ENCODE peak calls at places on chromosomes 3 and 15, in seven cellular contexts. G is mesenchymal stem cell, K is IMR-90, E is H9, I is H1, J is mesendoderm, W is trophoblast cell. D is an unnamed sample.
A peak's percentile ranks its signal among the peaks of the same experiment; 100 is the strongest.

GRCh38 chr3:124768812-124769211 is 38.6 kb downstream of the UMPS start:
- DNase-seq in K (no peak), W (peak; percentile 44), E (no peak), J (peak; percentile 60), I (no peak), G (no peak), D (no peak)

GRCh38 chr3:160486459-160486869 is 36.9 kb upstream of the TRIM59 start:
- DNase-seq in K (peak; percentile 71), I (no peak), E (no peak), J (peak; percentile 37), G (peak; percentile 52), W (peak; percentile 76), D (peak; percentile 9)

GRCh38 chr15:62897634-62898033 is 144.9 kb upstream of the TPM1 start:
- DNase-seq in K (no peak), I (no peak), J (no peak), E (no peak), G (no peak), W (no peak), D (no peak)

GRCh38 chr15:44340410-44340809 is 51.9 kb downstream of the GOLM2 start:
- DNase-seq in G (peak; percentile 42), J (peak; percentile 42), E (no peak), K (peak; percentile 84), W (peak; percentile 68), I (no peak), D (no peak)

GRCh38 chr15:80179025-80179759 is 26.4 kb downstream of the FAH start:
- DNase-seq in G (peak; percentile 90), K (peak; percentile 98), W (no peak), I (no peak), J (no peak), E (no peak), D (no peak)

GRCh38 chr15:37076543-37076942 is 23.8 kb downstream of the MEIS2 start:
- DNase-seq in G (peak; percentile 53), K (peak; percentile 78), I (no peak), W (no peak), E (no peak), J (no peak), D (no peak)

GRCh38 chr3:192571197-192571791 is 156.0 kb downstream of the FGF12 start:
- DNase-seq in E (peak; percentile 24), K (peak; percentile 32), G (no peak), W (peak; percentile 25), I (no peak), J (no peak), D (no peak)

GRCh38 chr3:192366916-192367315 is 360.4 kb downstream of the FGF12 start:
- DNase-seq in E (no peak), G (no peak), W (no peak), J (no peak), K (no peak), I (no peak), D (no peak)

GRCh38 chr15:62886431-62887071 is 156.0 kb upstream of the TPM1 start:
- DNase-seq in G (peak; percentile 31), W (no peak), J (peak; percentile 38), K (peak; percentile 37), I (peak; percentile 63), E (peak; percentile 58), D (peak; percentile 39)

GRCh38 chr3:111666041-111666735 is 71.0 kb upstream of the ZBED2 start:
- DNase-seq in G (no peak), J (peak; percentile 25), E (no peak), I (no peak), W (peak; percentile 82), K (no peak), D (no peak)

GRCh38 chr3:67630666-67631362 is 23.6 kb downstream of the SUCLG2 start:
- DNase-seq in G (no peak), J (no peak), K (no peak), E (no peak), W (no peak), I (no peak), D (no peak)

GRCh38 chr15:51403072-51403878 is 61.8 kb downstream of the GLDN start:
- DNase-seq in K (peak; percentile 49), W (peak; percentile 70), I (peak; percentile 46), J (no peak), G (peak; percentile 54), E (peak; percentile 23), D (no peak)

GRCh38 chr3:153625506-153625905 is 463.5 kb downstream of the RAP2B start:
- DNase-seq in E (no peak), J (no peak), G (no peak), W (no peak), I (no peak), K (peak; percentile 1), D (no peak)

GRCh38 chr3:136070334-136070733 is 104.8 kb downstream of the PPP2R3A start:
- DNase-seq in W (peak; percentile 81), G (peak; percentile 44), E (no peak), K (peak; percentile 92), I (no peak), J (peak; percentile 38), D (no peak)

GRCh38 chr15:71109130-71109529 is 6.1 kb upstream of the THSD4 start:
- DNase-seq in J (no peak), W (peak; percentile 26), G (peak; percentile 14), I (no peak), K (peak; percentile 82), E (no peak), D (no peak)

GRCh38 chr15:65902373-65902772 is 33.1 kb downstream of the RAB11A start:
- DNase-seq in I (peak; percentile 40), W (peak; percentile 95), K (peak; percentile 6), E (peak; percentile 81), G (peak; percentile 12), J (peak; percentile 86), D (no peak)

GRCh38 chr15:91496754-91497691 is 356.5 kb upstream of the SLCO3A1 start:
- DNase-seq in W (no peak), I (no peak), J (no peak), E (no peak), G (no peak), K (no peak), D (no peak)

GRCh38 chr3:184559336-184559735 is 2.2 kb upstream of the EPHB3 start:
- DNase-seq in E (no peak), K (no peak), G (no peak), J (no peak), W (no peak), I (no peak), D (no peak)

GRCh38 chr3:5312278-5312677 is 124.8 kb downstream of the EDEM1 start:
- DNase-seq in E (no peak), W (no peak), G (no peak), J (no peak), I (no peak), K (no peak), D (no peak)

GRCh38 chr15:49696441-49696840 is 75.6 kb downstream of the DTWD1 start:
- DNase-seq in W (peak; percentile 63), E (no peak), K (peak; percentile 80), G (peak; percentile 54), J (no peak), I (no peak), D (no peak)

GRCh38 chr15:68586274-68586961 is 7.6 kb downstream of the CORO2B start:
- DNase-seq in I (no peak), G (peak; percentile 79), W (no peak), J (peak; percentile 73), E (no peak), K (peak; percentile 93), D (no peak)

GRCh38 chr3:52841211-52841980 is 6.6 kb upstream of the MUSTN1 start:
- DNase-seq in W (peak; percentile 60), E (no peak), K (peak; percentile 31), G (no peak), J (no peak), I (no peak), D (no peak)
- H3K79me1 ChIP-seq in W (no peaks in the 10 kb centered on the region), E (no peaks in the 10 kb centered on the region), K (no peaks in the 10 kb centered on the region), G (no peaks in the 10 kb centered on the region), J (no peaks in the 10 kb centered on the region), I (no peaks in the 10 kb centered on the region), D (no peaks in the 10 kb centered on the region)

DNA sequence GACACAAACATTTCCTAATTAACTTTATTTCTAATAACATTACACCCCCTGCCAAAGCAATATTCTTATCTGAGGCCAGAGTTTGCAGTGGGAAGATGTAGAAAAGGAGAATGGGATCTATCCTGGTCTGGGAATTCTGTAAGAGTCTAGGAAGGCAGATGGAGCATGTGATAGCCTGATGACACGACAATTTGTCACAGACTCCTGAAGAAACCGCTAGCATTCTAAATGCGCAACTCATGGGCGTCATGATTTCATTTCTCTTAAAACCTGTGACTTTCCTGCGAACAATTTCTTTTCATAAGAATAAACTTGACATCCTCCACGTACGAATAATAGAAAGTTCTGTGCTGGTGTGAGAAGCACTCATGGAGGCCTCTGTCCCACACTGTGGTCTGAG is 72.9 kb upstream of the ATP10A start:
- DNase-seq in E (no peak), I (no peak), G (no peak), W (peak; percentile 91), K (peak; percentile 11), J (no peak), D (no peak)
- H3K79me1 ChIP-seq in E (no peaks in the 10 kb centered on the region), I (no peaks in the 10 kb centered on the region), G (no peaks in the 10 kb centered on the region), W (no peaks in the 10 kb centered on the region), K (no peaks in the 10 kb centered on the region), J (no peaks in the 10 kb centered on the region), D (no peaks in the 10 kb centered on the region)

GRCh38 chr15:28963711-28964081 is 77.9 kb downstream of the APBA2 start:
- DNase-seq in J (no peak), E (no peak), G (no peak), W (no peak), K (no peak), I (no peak), D (no peak)
- H3K79me1 ChIP-seq in J (no peaks in the 10 kb centered on the region), E (no peaks in the 10 kb centered on the region), G (peaks cover 4% of the 10 kb centered on the region), W (no peaks in the 10 kb centered on the region), K (peaks cover 8% of the 10 kb centered on the region), I (no peaks in the 10 kb centered on the region), D (peaks cover 5% of the 10 kb centered on the region)

DNA sequence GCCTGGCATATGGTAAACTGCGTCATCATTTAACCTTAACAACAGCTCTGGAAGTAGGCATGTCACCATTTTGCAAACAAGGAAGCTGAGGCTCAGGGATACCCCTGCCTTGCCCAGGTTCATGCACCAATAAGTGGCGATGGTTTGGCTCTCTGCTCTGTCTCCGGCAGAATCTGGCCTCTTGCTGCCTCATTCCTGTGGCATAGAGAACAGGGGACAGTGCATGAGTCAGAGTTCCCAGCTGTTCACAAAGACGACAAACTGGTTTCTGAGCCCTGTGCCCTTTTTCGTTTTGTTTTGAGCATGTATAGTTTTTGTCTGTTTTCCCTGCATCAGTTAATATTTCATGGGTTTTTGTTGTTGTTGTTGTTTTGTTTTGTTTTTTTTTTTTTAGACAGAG is 236.8 kb downstream of the OPA1 start:
- DNase-seq in I (no peak), K (peak; percentile 16), W (peak; percentile 93), J (peak; percentile 52), E (no peak), G (peak; percentile 90), D (no peak)
- H3K79me1 ChIP-seq in I (no peaks in the 10 kb centered on the region), K (no peaks in the 10 kb centered on the region), W (peaks cover 10% of the 10 kb centered on the region), J (no peaks in the 10 kb centered on the region), E (no peaks in the 10 kb centered on the region), G (no peaks in the 10 kb centered on the region), D (no peaks in the 10 kb centered on the region)

GRCh38 chr3:23645533-23646196 is 160.1 kb upstream of the UBE2E1 start:
- DNase-seq in W (no peak), J (no peak), I (no peak), E (no peak), G (no peak), K (no peak), D (no peak)
- H3K79me1 ChIP-seq in W (no peaks in the 10 kb centered on the region), J (no peaks in the 10 kb centered on the region), I (no peaks in the 10 kb centered on the region), E (no peaks in the 10 kb centered on the region), G (no peaks in the 10 kb centered on the region), K (no peaks in the 10 kb centered on the region), D (no peaks in the 10 kb centered on the region)